ENCODE peak calls at places on chromosomes 4 and X, in five cellular contexts. Z is stimulated activated CD8-positive, alpha-beta memory T cell treated with anti-CD3 and anti-CD28 coated beads, Interleukin-2, amount 100 ng/mL, for 1 hour; E is AG20443; A is activated naive CD4-positive, alpha-beta T cell; K is GM23248. V is an unnamed sample.

GRCh38 chrX:110082156-110082555 is 79.2 kb downstream of the TMEM164 start:
- DNase-seq in Z (no peak), E (peak; percentile 18), A (no peak), K (peak; percentile 79), V (no peak)

GRCh38 chr4:114688063-114688462 is 89.5 kb downstream of the UGT8 start:
- DNase-seq in Z (no peak), E (no peak), A (no peak), K (no peak), V (no peak)

GRCh38 chrX:71996826-71997225 is 86.2 kb downstream of the NHSL2 start:
- DNase-seq in Z (no peak), E (peak; percentile 61), A (no peak), K (peak; percentile 46), V (no peak)

GRCh38 chr4:81499840-81500239 is 28.1 kb upstream of the RASGEF1B start:
- DNase-seq in Z (no peak), E (no peak), A (no peak), K (no peak), V (no peak)

GRCh38 chrX:41522681-41523080 is 75.5 kb downstream of the NYX start:
- DNase-seq in Z (no peak), E (no peak), A (no peak), K (no peak), V (no peak)

GRCh38 chr4:13656569-13656988 is 29.1 kb upstream of the BOD1L1 start:
- DNase-seq in Z (peak; percentile 40), E (peak; percentile 73), A (peak; percentile 37), K (peak; percentile 88), V (peak; percentile 45)

GRCh38 chrX:65607070-65607742 is 60.2 kb upstream of the MSN start:
- DNase-seq in Z (no peak), E (no peak), A (no peak), K (peak; percentile 37), V (no peak)

GRCh38 chr4:75598390-75598789 is 31.9 kb downstream of the CDKL2 start:
- DNase-seq in Z (no peak), E (peak; percentile 11), A (no peak), K (peak; percentile 58), V (no peak)

GRCh38 chr4:98482847-98483806 is 175.3 kb downstream of the TSPAN5 start:
- DNase-seq in Z (no peak), E (no peak), A (no peak), K (peak; percentile 66), V (no peak)

GRCh38 chr4:156238171-156238570 is 284.5 kb upstream of the CTSO start:
- DNase-seq in Z (no peak), E (no peak), A (no peak), K (no peak), V (no peak)

GRCh38 chr4:92657695-92658094 is 353.9 kb downstream of the GRID2 start:
- DNase-seq in Z (no peak), E (no peak), A (no peak), K (no peak), V (no peak)

GRCh38 chr4:180057891-180058643 is 2185.1 kb upstream of the TENM3 start:
- DNase-seq in Z (no peak), E (peak; percentile 35), A (no peak), K (peak; percentile 15), V (no peak)

GRCh38 chrX:17474892-17475291 is 99.9 kb downstream of the NHS start:
- DNase-seq in Z (no peak), E (peak; percentile 34), A (no peak), K (peak; percentile 75), V (no peak)

GRCh38 chrX:77658886-77659285 is 127.1 kb downstream of the ATRX start:
- DNase-seq in Z (no peak), E (no peak), A (no peak), K (no peak), V (no peak)

GRCh38 chr4:36704289-36704688 is 422.9 kb downstream of the DTHD1 start:
- DNase-seq in Z (no peak), E (no peak), A (no peak), K (no peak), V (no peak)

GRCh38 chrX:107659768-107660167 is 31.5 kb downstream of the PRPS1 start:
- DNase-seq in Z (no peak), E (no peak), A (no peak), K (peak; percentile 74), V (no peak)

GRCh38 chr4:85901500-85901899 is 426.6 kb downstream of the ARHGAP24 start:
- DNase-seq in Z (no peak), E (no peak), A (no peak), K (peak; percentile 41), V (no peak)

GRCh38 chr4:76781698-76782595 is 116.0 kb downstream of the SOWAHB start:
- DNase-seq in Z (no peak), E (peak; percentile 85), A (no peak), K (peak; percentile 97), V (no peak)

GRCh38 chrX:94435799-94436198 is 761.8 kb downstream of the FAM133A start:
- DNase-seq in Z (no peak), E (no peak), A (no peak), K (no peak), V (no peak)

GRCh38 chr4:122744229-122744628 is 11.7 kb downstream of the BBS12 start:
- DNase-seq in Z (no peak), E (peak; percentile 44), A (no peak), K (peak; percentile 72), V (no peak)

GRCh38 chr4:113505057-113505456 is 256.5 kb downstream of the CAMK2D start:
- DNase-seq in Z (no peak), E (no peak), A (no peak), K (no peak), V (no peak)

GRCh38 chr4:90357117-90357710 is 230.0 kb downstream of the CCSER1 start:
- DNase-seq in Z (no peak), E (peak; percentile 9), A (no peak), K (peak; percentile 67), V (no peak)

GRCh38 chrX:115709039-115709438 is 148.1 kb downstream of the PLS3 start:
- DNase-seq in Z (no peak), E (no peak), A (no peak), K (peak; percentile 22), V (no peak)

GRCh38 chr4:3202836-3203820 is 45.8 kb upstream of the MSANTD1 start:
- DNase-seq in Z (no peak), E (no peak), A (no peak), K (no peak), V (no peak)

GRCh38 chrX:17376381-17377046 is 1.5 kb downstream of the NHS start:
- DNase-seq in Z (no peak), E (peak; percentile 14), A (no peak), K (peak; percentile 47), V (no peak)

GRCh38 chr4:66688674-66689073 is 856.6 kb downstream of the CENPC start:
- DNase-seq in Z (no peak), E (no peak), A (no peak), K (peak; percentile 1), V (no peak)

V was measured in central memory CD8-positive, alpha-beta T cell.